ENCODE peak calls at places on chromosomes 12 and 14, in five cellular contexts. E is fibroblast of mammary gland, J is cardiac fibroblast, L is transverse colon, X is NCI-H1092. Q is an unnamed sample.

GRCh38 chr12:53078425-53079225 is 565 bp downstream of the SPRYD3 start:
- DNase-seq in E (peak; percentile 50), J (no peak), X (no peak), L (peak; percentile 63), Q (no peak)

GRCh38 chr12:83179999-83180398 is 493.3 kb downstream of the TMTC2 start:
- DNase-seq in L (no peak), E (no peak), X (no peak), J (no peak), Q (no peak)

GRCh38 chr12:128652136-128652751 is 171.5 kb downstream of the SLC15A4 start:
- DNase-seq in L (no peak), J (no peak), X (no peak), E (no peak), Q (no peak)

GRCh38 chr12:24222968-24223367 is 273.5 kb upstream of the SOX5 start:
- DNase-seq in L (no peak), X (no peak), J (peak; percentile 70), E (peak; percentile 82), Q (no peak)

GRCh38 chr12:110498984-110499706 is 2.8 kb downstream of the VPS29 start:
- DNase-seq in J (peak; percentile 31), E (peak; percentile 57), X (no peak), L (no peak), Q (no peak)

GRCh38 chr12:89087149-89087834 is 265.0 kb downstream of the DUSP6 start:
- DNase-seq in E (no peak), X (no peak), J (no peak), L (peak; percentile 10), Q (no peak)

GRCh38 chr12:116958402-116959197 is 47.9 kb downstream of the FBXW8 start:
- DNase-seq in E (peak; percentile 15), J (no peak), X (no peak), L (no peak), Q (no peak)

GRCh38 chr12:133204264-133204603 is 22.9 kb downstream of the ZNF268 start:
- DNase-seq in J (no peak), L (no peak), X (no peak), E (peak; percentile 9), Q (no peak)

GRCh38 chr14:26917086-26917485 is 319.3 kb upstream of the NOVA1 start:
- DNase-seq in L (no peak), X (no peak), J (peak; percentile 89), E (peak; percentile 95), Q (no peak)

GRCh38 chr14:31292962-31293616 is 85.5 kb upstream of the HECTD1 start:
- DNase-seq in X (no peak), J (no peak), E (no peak), L (no peak), Q (no peak)

GRCh38 chr14:76828339-76829015 is 2.3 kb downstream of the LRRC74A start:
- DNase-seq in X (no peak), J (peak; percentile 21), E (no peak), L (no peak), Q (no peak)

GRCh38 chr14:39492267-39492666 is 60.0 kb upstream of the FBXO33 start:
- DNase-seq in X (no peak), E (peak; percentile 78), L (no peak), J (peak; percentile 80), Q (no peak)

GRCh38 chr12:15151141-15152091 is 69.8 kb downstream of the RERG start:
- DNase-seq in X (no peak), E (peak; percentile 53), L (no peak), J (peak; percentile 46), Q (no peak)

GRCh38 chr14:69726761-69727511 is 40.0 kb upstream of the SRSF5 start:
- DNase-seq in L (peak; percentile 85), E (peak; percentile 60), X (peak; percentile 36), J (peak; percentile 81), Q (peak; percentile 83)